ENCODE peak calls at places on chromosome 22, in ten cellular contexts. U is NCI-H1105 treated with DMSO at 0.1 percent for 48 hours; P is RPMI8226; Z is stromal cell of bone marrow; J is HCEC 1CT; N is endothelial cell; C is GM04503; M is T1000; K is stimulated activated naive CD8-positive, alpha-beta T cell treated with anti-CD3 and anti-CD28 coated beads, Interleukin-15, amount 100 ng/mL, for 72 hours; H is nucleus accumbens. S is an unnamed sample.

GRCh38 chr22:45750626-45751025 is 79.0 kb downstream of the ATXN10 start:
- DNase-seq in J (no peak), U (no peak), K (no peak), H (no peak), N (no peak), C (no peak), Z (no peak), P (no peak), M (no peak), S (no peak)

GRCh38 chr22:24975813-24976341 is 23.4 kb downstream of the KIAA1671 start:
- DNase-seq in Z (no peak), K (no peak), M (no peak), N (no peak), H (no peak), C (no peak), P (no peak), J (no peak), U (no peak), S (no peak)

GRCh38 chr22:36086170-36086490 is 57.5 kb upstream of the RBFOX2 start:
- DNase-seq in M (no peak), P (no peak), K (no peak), J (no peak), C (no peak), N (no peak), Z (no peak), U (no peak), H (no peak), S (no peak)

GRCh38 chr22:36873614-36874308 is 13.0 kb downstream of the NCF4 start:
- DNase-seq in M (no peak), H (no peak), K (peak; percentile 77), N (peak; percentile 34), P (peak; percentile 92), C (peak; percentile 19), Z (peak; percentile 59), J (peak; percentile 56), U (peak; percentile 9), S (no peak)

GRCh38 chr22:31143038-31143437 is 2.7 kb upstream of the PLA2G3 start:
- DNase-seq in P (no peak), Z (no peak), J (no peak), H (no peak), C (no peak), M (no peak), N (no peak), U (no peak), K (no peak), S (no peak)

GRCh38 chr22:47565607-47566006 is 803.2 kb downstream of the TBC1D22A start:
- DNase-seq in P (no peak), U (no peak), K (no peak), J (no peak), N (no peak), C (no peak), Z (no peak), H (no peak), M (no peak), S (no peak)

GRCh38 chr22:41262250-41262765 is 21.6 kb upstream of the CHADL start:
- DNase-seq in M (no peak), U (no peak), N (no peak), K (no peak), C (no peak), J (no peak), Z (no peak), P (no peak), H (no peak), S (no peak)

GRCh38 chr22:31977141-31977781 is 32.9 kb downstream of the YWHAH start:
- DNase-seq in M (no peak), K (peak; percentile 76), N (peak; percentile 86), Z (no peak), H (peak; percentile 11), P (peak; percentile 78), C (no peak), J (peak; percentile 53), U (peak; percentile 61), S (peak; percentile 36)

GRCh38 chr22:39545310-39546063 is 12.9 kb upstream of the RPS19BP1 start:
- DNase-seq in C (no peak), U (no peak), M (no peak), K (peak; percentile 59), N (peak; percentile 70), H (no peak), J (no peak), P (no peak), Z (no peak), S (no peak)

GRCh38 chr22:35632902-35633301 is 15.3 kb upstream of the APOL6 start:
- DNase-seq in Z (no peak), H (no peak), N (no peak), C (no peak), U (no peak), J (no peak), P (no peak), M (no peak), K (no peak), S (no peak)

GRCh38 chr22:46055176-46055850 is 78.4 kb upstream of the WNT7B start:
- DNase-seq in U (peak; percentile 40), P (no peak), C (no peak), Z (no peak), H (no peak), M (no peak), J (no peak), N (no peak), K (no peak), S (no peak)

GRCh38 chr22:22210375-22210774 is 34.2 kb upstream of the VPREB1 start:
- DNase-seq in J (peak; percentile 66), P (peak; percentile 34), N (no peak), H (no peak), C (no peak), K (peak; percentile 91), U (no peak), Z (peak; percentile 27), M (no peak), S (peak; percentile 56)

GRCh38 chr22:29328566-29329500 is 13.3 kb upstream of the RASL10A start:
- DNase-seq in P (no peak), U (no peak), Z (no peak), N (no peak), C (no peak), H (peak; percentile 60), M (no peak), J (no peak), K (no peak), S (no peak)

GRCh38 chr22:22099833-22100812 is 117.5 kb upstream of the TOP3B start:
- DNase-seq in U (no peak), N (no peak), K (no peak), H (no peak), M (no peak), C (no peak), Z (no peak), J (peak; percentile 2), P (peak; percentile 4), S (no peak)

S was measured in HS-5.